ENCODE peak calls at places on chromosomes 4 and X, in ten cellular contexts. Y is breast epithelium, Q is GM23338, T is sigmoid colon, D is H1, J is HepG2, O is K562, R is suprapubic skin, I is SK-N-SH, W is transverse colon. M is an unnamed sample.

GRCh38 chr4:69896530-69897116 is 34.2 kb upstream of the CSN1S1 start:
- DNase-seq in Y (no peak), I (no peak), Q (peak; percentile 53), W (no peak), O (no peak), D (no peak), T (no peak), J (peak; percentile 12), R (no peak), M (no peak)

GRCh38 chr4:188417181-188417580 is 277.9 kb downstream of the TRIML1 start:
- DNase-seq in O (no peak), J (peak; percentile 15), T (no peak), I (no peak), W (no peak), Y (no peak), D (no peak), R (no peak), Q (peak; percentile 62), M (no peak)

GRCh38 chr4:15457401-15458201 is 12.1 kb upstream of the CC2D2A start:
- DNase-seq in Y (no peak), J (peak; percentile 24), I (peak; percentile 32), W (no peak), D (no peak), T (no peak), O (peak; percentile 30), Q (peak; percentile 64), R (no peak), M (peak; percentile 32)

GRCh38 chrX:68292471-68292870 is 140.8 kb downstream of the OPHN1 start:
- DNase-seq in R (no peak), D (no peak), W (no peak), J (no peak), Y (no peak), Q (no peak), I (no peak), T (no peak), O (no peak), M (no peak)

GRCh38 chr4:20520901-20521300 is 179.4 kb upstream of the PACRGL start:
- DNase-seq in W (no peak), D (no peak), Y (no peak), I (peak; percentile 8), Q (no peak), T (no peak), R (no peak), J (no peak), O (no peak), M (no peak)

GRCh38 chr4:55733874-55734437 is 85.6 kb upstream of the EXOC1L start:
- DNase-seq in Y (peak; percentile 65), T (no peak), R (peak; percentile 80), Q (no peak), D (no peak), J (peak; percentile 8), I (peak; percentile 17), W (peak; percentile 91), O (peak; percentile 73), M (no peak)

GRCh38 chrX:104987063-104987462 is 233.4 kb downstream of the TEX13A start:
- DNase-seq in Q (no peak), T (no peak), R (no peak), I (no peak), O (no peak), D (no peak), W (no peak), J (no peak), Y (no peak), M (no peak)

GRCh38 chr4:39937683-39938268 is 39.9 kb downstream of the PDS5A start:
- DNase-seq in R (no peak), J (no peak), O (no peak), W (no peak), I (no peak), D (no peak), Q (no peak), Y (no peak), T (no peak), M (no peak)

GRCh38 chr4:38275331-38275821 is 315.2 kb downstream of the PTTG2 start:
- DNase-seq in Y (no peak), T (no peak), J (peak; percentile 4), W (no peak), I (no peak), Q (no peak), D (no peak), O (no peak), R (no peak), M (peak; percentile 8)

GRCh38 chrX:39560285-39560684 is 537.5 kb downstream of the BCOR start:
- DNase-seq in D (no peak), O (no peak), W (no peak), T (no peak), J (no peak), R (no peak), I (no peak), Q (no peak), Y (no peak), M (no peak)

GRCh38 chrX:117840645-117841044 is 276.0 kb downstream of the KLHL13 start:
- DNase-seq in W (no peak), I (no peak), O (no peak), Q (no peak), J (no peak), D (no peak), R (no peak), T (no peak), Y (no peak), M (no peak)

GRCh38 chrX:13464599-13465275 is 104.7 kb upstream of the EGFL6 start:
- DNase-seq in I (no peak), Q (no peak), W (no peak), O (no peak), T (no peak), D (no peak), Y (no peak), R (no peak), J (no peak), M (no peak)

GRCh38 chr4:45647823-45648222 is 476.0 kb downstream of the GABRG1 start:
- DNase-seq in R (no peak), Y (no peak), W (no peak), I (no peak), J (peak; percentile 2), O (no peak), D (no peak), Q (no peak), T (no peak), M (no peak)

GRCh38 chr4:31807036-31807435 is 1086.9 kb downstream of the PCDH7 start:
- DNase-seq in I (no peak), R (no peak), T (no peak), Q (no peak), W (no peak), D (no peak), Y (no peak), J (no peak), O (no peak), M (no peak)

GRCh38 chr4:52840531-52841350 is 21.4 kb upstream of the RASL11B start:
- DNase-seq in T (no peak), D (no peak), Q (peak; percentile 24), O (no peak), J (no peak), Y (no peak), R (no peak), W (no peak), I (no peak), M (no peak)

GRCh38 chrX:103954259-103954658 is 8.2 kb upstream of the TMSB15B start:
- DNase-seq in Q (no peak), W (no peak), J (no peak), I (no peak), Y (no peak), D (no peak), O (no peak), R (no peak), T (peak; percentile 53), M (no peak)

GRCh38 chr4:175986-176385 is 51.7 kb downstream of the ZNF718 start:
- DNase-seq in T (no peak), I (no peak), R (no peak), J (no peak), D (no peak), W (no peak), O (no peak), Q (no peak), Y (no peak), M (no peak)
- TF ChIP-seq POLR2AphosphoS5 in T (no peak), I (no peak), R (no peak), J (no peak), D (no peak), W (no peak), O (no peak), Q (no peak), Y (no peak), M (no peak)

DNA sequence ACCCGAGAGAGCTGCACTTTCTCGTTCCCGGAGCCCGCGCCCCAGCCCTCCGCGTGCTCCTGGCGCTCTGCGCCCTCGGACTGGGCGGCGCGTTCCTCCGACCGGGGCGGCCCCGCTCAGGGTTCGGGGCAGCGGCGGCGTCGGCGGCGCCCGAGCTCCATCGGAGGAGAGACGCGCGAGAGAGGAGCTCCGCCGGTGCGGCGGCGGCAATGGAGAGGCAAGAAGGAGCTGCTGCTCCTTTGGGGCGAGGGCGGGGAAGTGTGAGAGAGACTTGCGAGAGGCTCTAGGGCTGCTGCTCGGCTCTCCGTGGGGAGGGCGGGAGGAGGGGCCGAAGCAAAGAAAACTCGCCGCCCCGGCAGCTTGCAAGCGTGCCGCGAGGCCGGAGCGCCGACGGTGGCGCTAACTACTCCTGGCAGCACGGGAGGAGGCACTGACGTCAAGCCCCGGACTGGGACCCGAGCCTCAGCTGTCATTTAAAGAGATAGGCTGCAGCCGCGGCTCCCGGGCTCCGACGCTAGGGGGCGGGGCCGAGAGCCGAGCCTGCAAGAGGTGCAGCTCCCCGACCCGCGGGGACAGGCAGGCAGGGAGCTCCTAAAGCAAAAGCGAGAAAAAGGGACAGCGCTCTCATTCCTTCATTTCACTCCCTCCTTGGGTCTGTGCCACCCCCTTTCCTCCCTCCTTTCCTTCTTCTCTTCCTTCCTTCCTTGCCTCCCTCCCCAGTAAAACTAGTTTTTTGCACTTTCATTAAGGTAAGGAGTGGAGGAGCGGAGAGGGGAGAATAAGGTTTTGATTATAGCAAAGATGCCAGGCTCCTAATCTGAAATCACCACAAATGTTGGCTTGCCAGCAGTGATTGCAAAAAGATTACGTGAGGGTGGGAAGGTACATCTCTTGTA is at the start of gene KCTD8:
- DNase-seq in T (peak; percentile 95), R (peak; percentile 72), D (peak; percentile 95), O (peak; percentile 46), Q (peak; percentile 97), I (peak; percentile 88), W (peak; percentile 73), Y (peak; percentile 57), J (peak; percentile 71), M (peak; percentile 26)
- TF ChIP-seq POLR2AphosphoS5 in T (peak; percentile 78), R (no peak), D (no peak), O (no peak), Q (peak; percentile 74), I (no peak), W (no peak), Y (no peak), J (no peak), M (no peak)

GRCh38 chrX:1074755-1075154 is 137.7 kb downstream of the CRLF2 start:
- DNase-seq in W (no peak), Y (peak; percentile 22), D (no peak), T (no peak), O (no peak), I (no peak), Q (no peak), J (no peak), R (no peak), M (no peak)
- TF ChIP-seq POLR2AphosphoS5 in W (no peak), Y (no peak), D (no peak), T (no peak), O (no peak), I (no peak), Q (no peak), J (no peak), R (no peak), M (no peak)

GRCh38 chr4:3850128-3850527 is 83.9 kb downstream of the ADRA2C start:
- DNase-seq in O (no peak), W (no peak), J (no peak), I (no peak), D (no peak), T (no peak), Y (no peak), Q (no peak), R (no peak), M (no peak)
- TF ChIP-seq POLR2AphosphoS5 in O (no peak), W (no peak), J (no peak), I (no peak), D (no peak), T (no peak), Y (no peak), Q (no peak), R (no peak), M (no peak)